ENCODE peak calls at places on chromosome 21, in nine cellular contexts. W, E, S, I, Q, A, G, B and R are unnamed samples.

GRCh38 chr21:15278851-15279250 is 214.1 kb upstream of the NRIP1 start:
- DNase-seq in W (no peak), E (no peak), S (no peak), I (no peak), Q (no peak), A (no peak), G (no peak), B (no peak), R (no peak)

GRCh38 chr21:26587621-26588260 is 14.7 kb upstream of the CYYR1 start:
- DNase-seq in W (no peak), E (no peak), S (no peak), I (peak; percentile 83), Q (no peak), A (no peak), G (no peak), B (no peak), R (no peak)

GRCh38 chr21:45555557-45556301 is 13.5 kb upstream of the SLC19A1 start:
- DNase-seq in W (peak; percentile 25), E (peak; percentile 95), S (no peak), I (peak; percentile 43), Q (no peak), A (peak; percentile 79), G (peak; percentile 49), B (no peak), R (peak; percentile 95)

GRCh38 chr21:36156815-36157670 is at the start of gene DOP1B:
- DNase-seq in W (peak; percentile 23), E (no peak), S (peak; percentile 11), I (no peak), Q (no peak), A (no peak), G (peak; percentile 39), B (no peak), R (peak; percentile 69)

GRCh38 chr21:36456714-36457399 is 23.1 kb downstream of the CLDN14 start:
- DNase-seq in W (no peak), E (no peak), S (no peak), I (no peak), Q (no peak), A (no peak), G (no peak), B (no peak), R (peak; percentile 57)

GRCh38 chr21:39109163-39109530 is 74.1 kb downstream of the PSMG1 start:
- DNase-seq in W (no peak), E (no peak), S (no peak), I (no peak), Q (no peak), A (no peak), G (no peak), B (no peak), R (no peak)

GRCh38 chr21:44912158-44912473 is 8.6 kb downstream of the ITGB2 start:
- DNase-seq in W (no peak), E (peak; percentile 90), S (no peak), I (no peak), Q (no peak), A (no peak), G (no peak), B (no peak), R (no peak)

GRCh38 chr21:32427958-32428623 is 15.6 kb downstream of the EVA1C start:
- DNase-seq in W (no peak), E (no peak), S (no peak), I (no peak), Q (no peak), A (no peak), G (no peak), B (no peak), R (no peak)

GRCh38 chr21:28688381-28688780 is 304.3 kb downstream of the LTN1 start:
- DNase-seq in W (no peak), E (no peak), S (no peak), I (no peak), Q (no peak), A (no peak), G (no peak), B (no peak), R (no peak)

GRCh38 chr21:46173573-46173972 is 10.7 kb downstream of the SPATC1L start:
- DNase-seq in W (no peak), E (no peak), S (no peak), I (no peak), Q (no peak), A (no peak), G (no peak), B (no peak), R (no peak)